ENCODE peak calls at places on chromosome 10, in six cellular contexts. One of them, this sample, is unnamed.
A peak's percentile ranks its signal among the peaks of the same experiment; 100 is the strongest.

GRCh38 chr10:69871074-69871473 is 69.4 kb downstream of the COL13A1 start:
- DNase-seq in posterior vena cava: no peak
- DNase-seq in caudate nucleus: no peak
- DNase-seq in colonic mucosa: no peak
- DNase-seq in astrocyte of the spinal cord: no peak
- DNase-seq in stimulated activated CD8-positive, alpha-beta memory T cell treated with anti-CD3 and anti-CD28 coated beads, Interleukin-7, amount 100 ng/mL, for 1 hour: no peak
- DNase-seq in this sample: no peak

GRCh38 chr10:15238553-15239335 is 70.3 kb upstream of the NMT2 start:
- DNase-seq in stimulated activated CD8-positive, alpha-beta memory T cell treated with anti-CD3 and anti-CD28 coated beads, Interleukin-7, amount 100 ng/mL, for 1 hour: no peak
- DNase-seq in caudate nucleus: no peak
- DNase-seq in astrocyte of the spinal cord: peak; percentile 48
- DNase-seq in posterior vena cava: no peak
- DNase-seq in colonic mucosa: no peak
- DNase-seq in this sample: peak; percentile 13

GRCh38 chr10:104322416-104322782 is 15.9 kb downstream of the ITPRIP start:
- DNase-seq in stimulated activated CD8-positive, alpha-beta memory T cell treated with anti-CD3 and anti-CD28 coated beads, Interleukin-7, amount 100 ng/mL, for 1 hour: no peak
- DNase-seq in caudate nucleus: no peak
- DNase-seq in colonic mucosa: no peak
- DNase-seq in posterior vena cava: peak; percentile 79
- DNase-seq in astrocyte of the spinal cord: no peak
- DNase-seq in this sample: peak; percentile 86

GRCh38 chr10:59285073-59285472 is 77.3 kb downstream of the FAM13C start:
- DNase-seq in astrocyte of the spinal cord: no peak
- DNase-seq in stimulated activated CD8-positive, alpha-beta memory T cell treated with anti-CD3 and anti-CD28 coated beads, Interleukin-7, amount 100 ng/mL, for 1 hour: no peak
- DNase-seq in caudate nucleus: no peak
- DNase-seq in posterior vena cava: no peak
- DNase-seq in colonic mucosa: no peak
- DNase-seq in this sample: no peak

GRCh38 chr10:88693392-88694020 is 12.5 kb upstream of the LIPK start:
- DNase-seq in astrocyte of the spinal cord: no peak
- DNase-seq in caudate nucleus: no peak
- DNase-seq in stimulated activated CD8-positive, alpha-beta memory T cell treated with anti-CD3 and anti-CD28 coated beads, Interleukin-7, amount 100 ng/mL, for 1 hour: no peak
- DNase-seq in posterior vena cava: no peak
- DNase-seq in colonic mucosa: no peak
- DNase-seq in this sample: peak; percentile 27

GRCh38 chr10:11064832-11065231 is 47.2 kb downstream of the CELF2 start:
- DNase-seq in colonic mucosa: no peak
- DNase-seq in stimulated activated CD8-positive, alpha-beta memory T cell treated with anti-CD3 and anti-CD28 coated beads, Interleukin-7, amount 100 ng/mL, for 1 hour: no peak
- DNase-seq in astrocyte of the spinal cord: no peak
- DNase-seq in posterior vena cava: no peak
- DNase-seq in caudate nucleus: no peak
- DNase-seq in this sample: no peak

GRCh38 chr10:10533417-10533816 is 484.3 kb upstream of the CELF2 start:
- DNase-seq in stimulated activated CD8-positive, alpha-beta memory T cell treated with anti-CD3 and anti-CD28 coated beads, Interleukin-7, amount 100 ng/mL, for 1 hour: no peak
- DNase-seq in astrocyte of the spinal cord: no peak
- DNase-seq in colonic mucosa: no peak
- DNase-seq in caudate nucleus: no peak
- DNase-seq in posterior vena cava: no peak
- DNase-seq in this sample: no peak

GRCh38 chr10:66919248-66919647 is 6.6 kb upstream of the LRRTM3 start:
- DNase-seq in caudate nucleus: no peak
- DNase-seq in astrocyte of the spinal cord: no peak
- DNase-seq in colonic mucosa: no peak
- DNase-seq in posterior vena cava: no peak
- DNase-seq in stimulated activated CD8-positive, alpha-beta memory T cell treated with anti-CD3 and anti-CD28 coated beads, Interleukin-7, amount 100 ng/mL, for 1 hour: no peak
- DNase-seq in this sample: no peak

GRCh38 chr10:101778151-101778780 is 2.4 kb upstream of the FGF8 start:
- DNase-seq in astrocyte of the spinal cord: no peak
- DNase-seq in caudate nucleus: no peak
- DNase-seq in stimulated activated CD8-positive, alpha-beta memory T cell treated with anti-CD3 and anti-CD28 coated beads, Interleukin-7, amount 100 ng/mL, for 1 hour: no peak
- DNase-seq in posterior vena cava: peak; percentile 71
- DNase-seq in colonic mucosa: no peak
- DNase-seq in this sample: no peak

GRCh38 chr10:76177945-76178344 is 746.5 kb downstream of the LRMDA start:
- DNase-seq in caudate nucleus: no peak
- DNase-seq in colonic mucosa: no peak
- DNase-seq in stimulated activated CD8-positive, alpha-beta memory T cell treated with anti-CD3 and anti-CD28 coated beads, Interleukin-7, amount 100 ng/mL, for 1 hour: no peak
- DNase-seq in astrocyte of the spinal cord: peak; percentile 1
- DNase-seq in posterior vena cava: no peak
- DNase-seq in this sample: peak; percentile 82

GRCh38 chr10:61157182-61157581 is 213.2 kb upstream of the RHOBTB1 start:
- DNase-seq in astrocyte of the spinal cord: no peak
- DNase-seq in caudate nucleus: no peak
- DNase-seq in colonic mucosa: no peak
- DNase-seq in posterior vena cava: no peak
- DNase-seq in stimulated activated CD8-positive, alpha-beta memory T cell treated with anti-CD3 and anti-CD28 coated beads, Interleukin-7, amount 100 ng/mL, for 1 hour: no peak
- DNase-seq in this sample: no peak

GRCh38 chr10:51198170-51198569 is 123.9 kb downstream of the PRKG1 start:
- DNase-seq in astrocyte of the spinal cord: no peak
- DNase-seq in stimulated activated CD8-positive, alpha-beta memory T cell treated with anti-CD3 and anti-CD28 coated beads, Interleukin-7, amount 100 ng/mL, for 1 hour: no peak
- DNase-seq in colonic mucosa: no peak
- DNase-seq in caudate nucleus: no peak
- DNase-seq in posterior vena cava: no peak
- DNase-seq in this sample: no peak

GRCh38 chr10:15433850-15434537 is 62.9 kb upstream of the FAM171A1 start:
- DNase-seq in caudate nucleus: no peak
- DNase-seq in colonic mucosa: peak; percentile 47
- DNase-seq in stimulated activated CD8-positive, alpha-beta memory T cell treated with anti-CD3 and anti-CD28 coated beads, Interleukin-7, amount 100 ng/mL, for 1 hour: no peak
- DNase-seq in posterior vena cava: no peak
- DNase-seq in astrocyte of the spinal cord: peak; percentile 71
- DNase-seq in this sample: peak; percentile 63

GRCh38 chr10:7092603-7093002 is 318.2 kb downstream of the SFMBT2 start:
- DNase-seq in colonic mucosa: no peak
- DNase-seq in astrocyte of the spinal cord: no peak
- DNase-seq in stimulated activated CD8-positive, alpha-beta memory T cell treated with anti-CD3 and anti-CD28 coated beads, Interleukin-7, amount 100 ng/mL, for 1 hour: no peak
- DNase-seq in posterior vena cava: no peak
- DNase-seq in caudate nucleus: no peak
- DNase-seq in this sample: no peak

GRCh38 chr10:21078410-21079329 is 181.6 kb upstream of the NEBL start:
- DNase-seq in colonic mucosa: peak; percentile 65
- DNase-seq in astrocyte of the spinal cord: peak; percentile 74
- DNase-seq in stimulated activated CD8-positive, alpha-beta memory T cell treated with anti-CD3 and anti-CD28 coated beads, Interleukin-7, amount 100 ng/mL, for 1 hour: no peak
- DNase-seq in caudate nucleus: peak; percentile 3
- DNase-seq in posterior vena cava: no peak
- DNase-seq in this sample: peak; percentile 83

GRCh38 chr10:102208311-102209035 is 17.6 kb upstream of the ELOVL3 start:
- DNase-seq in colonic mucosa: no peak
- DNase-seq in stimulated activated CD8-positive, alpha-beta memory T cell treated with anti-CD3 and anti-CD28 coated beads, Interleukin-7, amount 100 ng/mL, for 1 hour: no peak
- DNase-seq in posterior vena cava: no peak
- DNase-seq in astrocyte of the spinal cord: no peak
- DNase-seq in caudate nucleus: no peak
- DNase-seq in this sample: no peak

GRCh38 chr10:78518224-78518623 is 484.6 kb downstream of the RPS24 start:
- DNase-seq in posterior vena cava: no peak
- DNase-seq in colonic mucosa: peak; percentile 13
- DNase-seq in astrocyte of the spinal cord: no peak
- DNase-seq in stimulated activated CD8-positive, alpha-beta memory T cell treated with anti-CD3 and anti-CD28 coated beads, Interleukin-7, amount 100 ng/mL, for 1 hour: no peak
- DNase-seq in caudate nucleus: no peak
- DNase-seq in this sample: no peak

GRCh38 chr10:132724436-132724835 is 61.5 kb downstream of the NKX6-2 start:
- DNase-seq in astrocyte of the spinal cord: peak; percentile 89
- DNase-seq in colonic mucosa: no peak
- DNase-seq in posterior vena cava: no peak
- DNase-seq in stimulated activated CD8-positive, alpha-beta memory T cell treated with anti-CD3 and anti-CD28 coated beads, Interleukin-7, amount 100 ng/mL, for 1 hour: no peak
- DNase-seq in caudate nucleus: no peak
- DNase-seq in this sample: no peak

GRCh38 chr10:125011926-125012705 is 70.2 kb downstream of the ZRANB1 start:
- DNase-seq in stimulated activated CD8-positive, alpha-beta memory T cell treated with anti-CD3 and anti-CD28 coated beads, Interleukin-7, amount 100 ng/mL, for 1 hour: no peak
- DNase-seq in astrocyte of the spinal cord: no peak
- DNase-seq in colonic mucosa: no peak
- DNase-seq in posterior vena cava: peak; percentile 85
- DNase-seq in caudate nucleus: no peak
- DNase-seq in this sample: no peak

GRCh38 chr10:43111921-43112607 is 26.2 kb upstream of the CSGALNACT2 start:
- DNase-seq in stimulated activated CD8-positive, alpha-beta memory T cell treated with anti-CD3 and anti-CD28 coated beads, Interleukin-7, amount 100 ng/mL, for 1 hour: no peak
- DNase-seq in colonic mucosa: no peak
- DNase-seq in posterior vena cava: peak; percentile 76
- DNase-seq in caudate nucleus: no peak
- DNase-seq in astrocyte of the spinal cord: no peak
- DNase-seq in this sample: no peak